ENCODE peak calls at places on chromosomes 3 and 15, in five cellular contexts. V is BE2C, P is pancreas, S is H7, R is trophoblast cell. D is an unnamed sample.
A peak's percentile ranks its signal among the peaks of the same experiment; 100 is the strongest.

GRCh38 chr15:34318277-34319079 is 19.1 kb downstream of the SLC12A6 start:
- DNase-seq in V (peak; percentile 46), P (no peak), S (peak; percentile 56), R (peak; percentile 79), D (peak; percentile 71)

GRCh38 chr3:76021376-76021775 is 236.0 kb upstream of the ZNF717 start:
- DNase-seq in V (no peak), P (no peak), S (no peak), R (no peak), D (no peak)

GRCh38 chr3:149534671-149535394 is 60.3 kb downstream of the TM4SF4 start:
- DNase-seq in V (no peak), P (no peak), S (no peak), R (no peak), D (peak; percentile 79)

GRCh38 chr3:141240290-141241247 is 8.9 kb downstream of the PXYLP1 start:
- DNase-seq in V (no peak), P (no peak), S (no peak), R (peak; percentile 95), D (peak; percentile 43)

GRCh38 chr3:115164374-115165221 is 17.5 kb upstream of the ZBTB20 start:
- DNase-seq in V (no peak), P (no peak), S (no peak), R (no peak), D (peak; percentile 30)

GRCh38 chr3:183394150-183394549 is 34.3 kb downstream of the MCF2L2 start:
- DNase-seq in V (peak; percentile 23), P (no peak), S (no peak), R (peak; percentile 35), D (no peak)

GRCh38 chr3:38519651-38520050 is 23.5 kb downstream of the EXOG start:
- DNase-seq in V (no peak), P (no peak), S (peak; percentile 57), R (no peak), D (no peak)

GRCh38 chr15:100242989-100243388 is 98.8 kb downstream of the ADAMTS17 start:
- DNase-seq in V (no peak), P (no peak), S (no peak), R (peak; percentile 55), D (no peak)

GRCh38 chr3:17632401-17633100 is 109.9 kb downstream of the TBC1D5 start:
- DNase-seq in V (no peak), P (no peak), S (no peak), R (peak; percentile 17), D (peak; percentile 66)

GRCh38 chr3:188362405-188362831 is 208.5 kb downstream of the LPP start:
- DNase-seq in V (no peak), P (no peak), S (no peak), R (peak; percentile 56), D (peak; percentile 84)
- H3K4me3 ChIP-seq in V (no peak overlapping the region), P (no peak overlapping the region), S (no peak overlapping the region), R (no peak overlapping the region), D (no peak overlapping the region)

GRCh38 chr3:150607267-150608065 is 4.3 kb downstream of the SELENOT start:
- DNase-seq in V (no peak), P (no peak), S (no peak), R (no peak), D (no peak)
- H3K4me3 ChIP-seq in V (no peak overlapping the region), P (no peak overlapping the region), S (no peak overlapping the region), R (no peak overlapping the region), D (no peak overlapping the region)

GRCh38 chr3:62372621-62373041 is 719 bp downstream of the FEZF2 start:
- DNase-seq in V (peak; percentile 12), P (no peak), S (peak; percentile 71), R (no peak), D (no peak)

GRCh38 chr3:62375655-62376054 is 2.3 kb upstream of the FEZF2 start:
- DNase-seq in V (no peak), P (no peak), S (peak; percentile 33), R (no peak), D (no peak)

GRCh38 chr3:62373215-62373614 is at the start of gene FEZF2:
- DNase-seq in V (peak; percentile 11), P (no peak), S (peak; percentile 80), R (no peak), D (no peak)

GRCh38 chr3:62373714-62374333 is 474 bp upstream of the FEZF2 start:
- DNase-seq in V (peak; percentile 11), P (peak; percentile 52), S (peak; percentile 51), R (no peak), D (no peak)

GRCh38 chr3:62374375-62374876 is 1.1 kb upstream of the FEZF2 start:
- DNase-seq in V (no peak), P (no peak), S (peak; percentile 68), R (no peak), D (peak; percentile 13)
- H3K4me3 ChIP-seq in V (peak overlapping the region; percentile 21), P (no peak overlapping the region), S (no peak overlapping the region), R (no peak overlapping the region), D (peak overlapping the region; percentile 43)

GRCh38 chr15:83930813-83931212 is 276.9 kb downstream of the ADAMTSL3 start:
- DNase-seq in V (no peak), P (no peak), S (no peak), R (peak; percentile 46), D (no peak)
- H3K4me3 ChIP-seq in V (no peak overlapping the region), P (no peak overlapping the region), S (no peak overlapping the region), R (no peak overlapping the region), D (no peak overlapping the region)

DNA sequence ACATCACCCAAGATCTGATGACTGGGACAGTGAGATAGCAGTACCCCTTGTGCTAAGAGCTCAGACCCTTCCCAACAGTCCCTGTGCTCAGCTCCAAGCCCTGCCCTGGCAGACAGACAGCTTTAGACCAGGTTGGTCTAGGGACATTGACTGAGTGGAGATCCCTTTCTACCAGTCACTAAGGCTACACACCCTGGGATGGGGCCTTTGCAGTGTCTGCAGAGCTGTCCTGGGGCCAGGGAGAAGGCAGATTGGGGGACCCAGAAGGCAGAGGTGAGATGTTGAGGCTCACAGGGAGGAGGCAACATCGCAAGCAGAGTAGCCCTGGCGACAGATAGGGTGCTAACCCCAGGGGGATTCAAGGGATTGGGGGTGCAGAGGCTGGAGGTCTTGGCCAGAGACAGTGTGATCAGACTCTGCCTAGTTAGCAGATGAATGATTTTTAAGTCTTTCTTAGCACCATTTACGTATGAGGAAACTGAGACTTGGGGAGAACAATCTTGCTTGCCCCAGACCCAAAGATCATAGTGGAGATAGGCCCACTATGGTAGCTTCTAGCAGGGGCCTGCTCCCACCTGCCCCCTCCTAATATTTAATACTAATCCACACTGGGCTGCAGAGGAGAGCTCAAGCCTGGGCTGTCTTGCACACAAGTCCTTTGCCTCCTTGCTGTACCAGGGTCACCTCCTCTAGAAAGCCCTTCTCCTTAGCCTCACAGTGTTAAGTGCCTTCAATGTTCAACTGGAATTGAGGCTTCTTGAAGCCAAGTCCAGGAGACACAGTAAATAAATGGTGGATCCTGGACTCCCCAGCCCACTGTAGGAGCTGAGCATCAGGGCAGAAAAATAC is 32.6 kb downstream of the HMCES start:
- DNase-seq in V (no peak), P (no peak), S (no peak), R (no peak), D (no peak)
- H3K4me3 ChIP-seq in V (no peak overlapping the region), P (no peak overlapping the region), S (no peak overlapping the region), R (no peak overlapping the region), D (no peak overlapping the region)

D was measured in AG10803.